ENCODE peak calls at places on chromosomes 1 and 21, in nine cellular contexts. O is transverse colon; D is neural crest cell; I is lower lobe of right lung; K is ascending aorta; B is uterus; H is heart left ventricle; A is OCI-LY7; Y is CD8-positive, alpha-beta T cell. J is an unnamed sample.

GRCh38 chr1:77168358-77168757 is 50.9 kb downstream of the PIGK start:
- DNase-seq in O (no peak), D (no peak), I (no peak), K (no peak), B (no peak), H (no peak), A (no peak), Y (no peak), J (no peak)

GRCh38 chr1:182783068-182783467 is 6.5 kb upstream of the NPL start:
- DNase-seq in O (no peak), D (no peak), I (no peak), K (no peak), B (no peak), H (no peak), A (peak), Y (no peak), J (no peak)

GRCh38 chr1:77433934-77434333 is 152.1 kb downstream of the AK5 start:
- DNase-seq in O (no peak), D (no peak), I (no peak), K (no peak), B (no peak), H (no peak), A (no peak), Y (no peak), J (no peak)

GRCh38 chr21:42216726-42217572 is 2.0 kb upstream of the ABCG1 start:
- DNase-seq in O (no peak), D (no peak), I (peak), K (no peak), B (no peak), H (no peak), A (no peak), Y (no peak), J (no peak)

GRCh38 chr1:24409535-24409934 is 4.0 kb downstream of the STPG1 start:
- DNase-seq in O (no peak), D (no peak), I (no peak), K (no peak), B (no peak), H (no peak), A (no peak), Y (no peak), J (no peak)

GRCh38 chr1:153028771-153029170 is 2.2 kb upstream of the SPRR1B start:
- DNase-seq in O (no peak), D (no peak), I (no peak), K (no peak), B (no peak), H (no peak), A (no peak), Y (no peak), J (no peak)

GRCh38 chr1:224353975-224354930 is 2.4 kb upstream of the CNIH4 start:
- DNase-seq in O (no peak), D (no peak), I (no peak), K (no peak), B (no peak), H (no peak), A (no peak), Y (no peak), J (no peak)

GRCh38 chr1:198373376-198373775 is 167.1 kb downstream of the ATP6V1G3 start:
- DNase-seq in O (no peak), D (no peak), I (no peak), K (no peak), B (no peak), H (no peak), A (no peak), Y (no peak), J (no peak)

GRCh38 chr1:201585901-201586300 is 47.0 kb downstream of the NAV1 start:
- DNase-seq in O (no peak), D (no peak), I (no peak), K (no peak), B (no peak), H (no peak), A (no peak), Y (no peak), J (no peak)

GRCh38 chr1:215267495-215267894 is 185.0 kb downstream of the KCNK2 start:
- DNase-seq in O (no peak), D (no peak), I (no peak), K (no peak), B (no peak), H (no peak), A (no peak), Y (no peak), J (no peak)

GRCh38 chr1:110150330-110151174 is at the start of gene SLC6A17:
- DNase-seq in O (no peak), D (peak), I (no peak), K (no peak), B (no peak), H (no peak), A (no peak), Y (no peak), J (no peak)

GRCh38 chr1:201742476-201742875 is 86.5 kb upstream of the IPO9 start:
- DNase-seq in O (no peak), D (no peak), I (no peak), K (no peak), B (no peak), H (no peak), A (no peak), Y (no peak), J (no peak)

GRCh38 chr1:201191723-201192477 is 1.3 kb downstream of the IGFN1 start:
- DNase-seq in O (no peak), D (no peak), I (no peak), K (no peak), B (peak), H (no peak), A (no peak), Y (no peak), J (no peak)

GRCh38 chr1:165686121-165686970 is 12.0 kb downstream of the ALDH9A1 start:
- DNase-seq in O (no peak), D (no peak), I (no peak), K (no peak), B (no peak), H (no peak), A (peak), Y (no peak), J (no peak)

GRCh38 chr1:100087396-100087795 is 45.3 kb downstream of the SASS6 start:
- DNase-seq in O (no peak), D (no peak), I (no peak), K (no peak), B (no peak), H (no peak), A (no peak), Y (no peak), J (no peak)

GRCh38 chr1:86779308-86780191 is 75.2 kb downstream of the SH3GLB1 start:
- DNase-seq in O (no peak), D (no peak), I (no peak), K (no peak), B (no peak), H (no peak), A (no peak), Y (no peak), J (no peak)

GRCh38 chr1:30088594-30089556 is 634.5 kb downstream of the MATN1 start:
- DNase-seq in O (peak), D (no peak), I (peak), K (no peak), B (no peak), H (no peak), A (no peak), Y (no peak), J (no peak)

GRCh38 chr1:9723926-9724325 is 72.4 kb downstream of the PIK3CD start:
- DNase-seq in O (no peak), D (no peak), I (no peak), K (no peak), B (no peak), H (no peak), A (no peak), Y (no peak), J (no peak)

GRCh38 chr1:29970747-29971325 is 734.5 kb downstream of the PTPRU start:
- DNase-seq in O (no peak), D (no peak), I (no peak), K (no peak), B (no peak), H (no peak), A (no peak), Y (no peak), J (no peak)

GRCh38 chr1:115879977-115880376 is 39.1 kb upstream of the NHLH2 start:
- DNase-seq in O (no peak), D (no peak), I (no peak), K (no peak), B (no peak), H (no peak), A (no peak), Y (no peak), J (no peak)

GRCh38 chr1:248872752-248873408 is 14.0 kb upstream of the ZNF692 start:
- DNase-seq in O (peak), D (peak), I (peak), K (no peak), B (peak), H (peak), A (peak), Y (peak), J (peak)

DNA sequence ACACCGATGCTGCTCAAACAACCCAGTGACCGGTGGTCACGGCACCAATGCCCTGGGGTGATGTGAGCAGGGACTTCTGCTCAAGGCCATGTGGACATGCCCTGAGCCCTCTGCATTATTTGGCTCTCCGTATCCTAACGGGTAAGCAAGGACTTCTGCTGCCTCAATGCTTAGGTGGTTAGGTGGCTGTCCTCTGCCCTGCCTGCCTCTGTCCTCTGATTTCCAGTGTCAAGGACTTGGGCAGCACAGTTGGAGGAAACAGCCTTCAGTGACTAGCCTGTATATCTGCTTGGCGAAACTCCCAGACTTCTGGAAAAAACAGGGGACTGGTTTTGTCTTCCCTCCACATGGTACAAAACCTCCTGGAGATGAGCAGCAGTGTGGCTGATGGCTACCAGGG is 34.5 kb downstream of the DNAJC11 start:
- DNase-seq in O (no peak), D (no peak), I (no peak), K (no peak), B (no peak), H (peak), A (no peak), Y (no peak), J (no peak)
- TF ChIP-seq CTCF in O (no peak), D (no peak), I (no peak), K (no peak), B (no peak), H (no peak), A (no peak), Y (no peak), J (no peak)

DNA sequence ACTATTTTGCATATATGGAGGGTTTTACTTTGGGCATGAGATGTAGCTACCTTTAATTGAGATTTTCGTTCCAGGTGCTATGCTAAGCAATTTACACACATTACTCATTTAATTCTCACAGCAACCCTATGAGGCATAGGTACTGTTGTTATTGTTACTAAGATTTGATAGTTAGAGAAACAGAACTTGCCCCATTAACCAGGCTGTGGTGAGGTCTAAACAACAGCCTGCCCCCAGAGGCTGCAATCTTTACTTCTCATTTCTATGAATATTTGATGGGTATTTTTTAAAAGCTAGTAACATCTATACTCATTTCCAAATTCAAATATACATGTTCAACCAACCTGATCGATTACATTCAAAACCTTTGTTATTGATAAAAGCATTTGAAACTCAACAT is 155.6 kb downstream of the GALNT2 start:
- DNase-seq in O (no peak), D (no peak), I (no peak), K (no peak), B (no peak), H (no peak), A (no peak), Y (no peak), J (no peak)
- TF ChIP-seq CTCF in O (no peak), D (peak), I (no peak), K (no peak), B (no peak), H (no peak), A (peak), Y (no peak), J (no peak)

GRCh38 chr1:18200136-18200717 is 92.6 kb downstream of the IGSF21 start:
- DNase-seq in O (no peak), D (no peak), I (no peak), K (no peak), B (no peak), H (no peak), A (no peak), Y (no peak), J (no peak)
- TF ChIP-seq CTCF in O (no peak), D (no peak), I (no peak), K (no peak), B (no peak), H (no peak), A (peak), Y (no peak), J (no peak)

GRCh38 chr1:72643142-72643541 is 360.8 kb upstream of the NEGR1 start:
- DNase-seq in O (no peak), D (no peak), I (no peak), K (no peak), B (no peak), H (no peak), A (no peak), Y (no peak), J (no peak)
- TF ChIP-seq CTCF in O (no peak), D (no peak), I (no peak), K (no peak), B (no peak), H (no peak), A (no peak), Y (no peak), J (no peak)

GRCh38 chr1:50604580-50604979 is 181.3 kb upstream of the DMRTA2 start:
- DNase-seq in O (no peak), D (no peak), I (no peak), K (no peak), B (no peak), H (no peak), A (no peak), Y (no peak), J (no peak)

GRCh38 chr1:50609508-50609907 is 186.3 kb upstream of the DMRTA2 start:
- DNase-seq in O (no peak), D (no peak), I (no peak), K (no peak), B (no peak), H (no peak), A (no peak), Y (no peak), J (no peak)

GRCh38 chr1:50603274-50604271 is 180.3 kb upstream of the DMRTA2 start:
- DNase-seq in O (no peak), D (no peak), I (no peak), K (no peak), B (no peak), H (no peak), A (no peak), Y (no peak), J (no peak)

GRCh38 chr1:50610563-50610962 is 187.3 kb upstream of the DMRTA2 start:
- DNase-seq in O (no peak), D (no peak), I (no peak), K (no peak), B (no peak), H (no peak), A (peak), Y (no peak), J (no peak)

GRCh38 chr1:50605186-50605875 is 182.1 kb upstream of the DMRTA2 start:
- DNase-seq in O (peak), D (no peak), I (no peak), K (no peak), B (no peak), H (no peak), A (peak), Y (no peak), J (no peak)
- TF ChIP-seq CTCF in O (peak), D (peak), I (peak), K (no peak), B (no peak), H (no peak), A (peak), Y (no peak), J (peak)

DNA sequence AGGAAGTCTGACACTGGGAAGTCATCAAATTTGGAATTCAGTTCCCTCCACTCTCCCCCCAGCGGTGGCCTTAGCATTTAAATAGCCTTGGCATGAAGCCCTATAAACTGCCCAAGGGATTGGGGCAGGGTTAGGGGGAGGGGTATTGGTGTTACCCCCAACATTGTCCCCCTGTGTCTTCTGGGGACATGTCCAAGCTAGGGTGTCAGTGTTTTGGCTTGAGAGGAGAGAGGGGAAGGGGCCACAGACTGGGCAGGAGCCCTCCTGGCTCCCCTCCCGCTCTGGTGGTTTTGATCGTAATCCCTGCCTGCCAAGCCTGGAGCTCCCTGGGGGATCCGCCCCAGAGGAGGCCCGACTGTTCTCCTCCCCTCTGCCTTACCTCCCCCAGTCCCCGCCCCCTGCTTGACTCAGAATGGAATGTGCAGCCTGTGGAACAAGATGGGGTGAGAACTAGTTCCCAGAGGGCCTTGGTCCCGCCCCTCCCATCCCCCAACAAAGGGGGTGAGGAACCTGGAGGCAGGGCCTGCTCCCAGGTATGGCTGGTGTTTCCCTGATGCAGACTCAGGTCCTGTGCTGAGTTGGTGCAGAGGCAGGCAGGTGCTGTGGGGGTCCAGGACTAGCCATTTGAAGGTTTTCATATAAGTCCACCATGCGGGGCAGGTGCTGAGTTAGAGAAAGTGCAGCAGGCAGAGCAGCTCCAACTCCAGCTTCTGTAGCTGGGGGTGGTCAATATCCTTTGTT is 7.4 kb downstream of the SOX13 start:
- DNase-seq in O (peak), D (no peak), I (peak), K (peak), B (peak), H (peak), A (no peak), Y (no peak), J (peak)
- TF ChIP-seq CTCF in O (peak), D (no peak), I (no peak), K (no peak), B (no peak), H (no peak), A (no peak), Y (no peak), J (no peak)

GRCh38 chr21:45296638-45297037 is 8.9 kb upstream of the POFUT2 start:
- DNase-seq in O (peak), D (no peak), I (no peak), K (no peak), B (peak), H (no peak), A (no peak), Y (no peak), J (no peak)

GRCh38 chr21:45293214-45293725 is 5.6 kb upstream of the POFUT2 start:
- DNase-seq in O (no peak), D (no peak), I (peak), K (no peak), B (no peak), H (peak), A (no peak), Y (no peak), J (peak)

GRCh38 chr21:45293726-45294401 is 6.2 kb upstream of the POFUT2 start:
- DNase-seq in O (no peak), D (no peak), I (peak), K (no peak), B (peak), H (no peak), A (no peak), Y (no peak), J (no peak)

GRCh38 chr21:45295576-45296365 is 8.1 kb upstream of the POFUT2 start:
- DNase-seq in O (peak), D (no peak), I (peak), K (no peak), B (peak), H (no peak), A (no peak), Y (no peak), J (no peak)

DNA sequence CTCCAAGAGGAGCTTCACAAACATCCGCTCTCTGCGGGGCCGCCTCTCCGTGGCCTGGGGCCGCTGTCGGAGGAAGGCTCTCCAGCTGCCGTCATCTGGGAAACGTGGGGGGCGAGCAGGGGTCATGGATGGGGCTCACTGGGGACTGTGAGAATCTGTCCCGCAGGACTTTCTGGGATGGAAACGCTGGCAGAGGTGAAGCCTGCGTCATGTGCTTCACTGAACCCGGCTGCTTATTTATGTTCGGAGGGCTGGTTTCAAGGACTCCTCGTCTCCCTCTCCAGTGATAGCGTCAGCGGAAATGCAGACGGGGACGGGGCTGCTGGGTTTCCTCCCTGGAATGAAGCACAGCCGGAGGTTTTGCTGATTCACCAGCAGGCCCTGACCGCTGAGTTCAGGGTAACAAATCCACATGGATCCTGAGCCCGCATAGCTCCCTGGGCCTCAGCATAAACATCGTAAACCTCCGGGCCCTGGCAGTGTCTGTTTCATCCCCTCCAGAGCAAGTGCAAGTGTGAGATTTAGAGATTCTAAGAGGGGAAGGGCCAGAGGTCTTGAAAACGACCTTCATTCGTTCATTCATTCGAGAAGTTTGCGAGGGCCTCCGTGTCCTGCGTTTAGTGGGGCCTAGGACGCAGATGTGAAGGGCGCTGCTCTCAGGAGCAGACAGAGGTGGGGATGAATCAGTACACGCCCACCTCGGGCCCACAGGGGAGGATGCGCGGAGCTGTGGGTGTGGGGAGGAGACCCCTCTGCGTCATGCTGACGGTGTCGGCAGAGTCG is 7.0 kb upstream of the POFUT2 start:
- DNase-seq in O (peak), D (no peak), I (peak), K (peak), B (peak), H (peak), A (no peak), Y (no peak), J (peak)
- TF ChIP-seq CTCF in O (no peak), D (no peak), I (no peak), K (no peak), B (no peak), H (no peak), A (no peak), Y (no peak), J (no peak)

GRCh38 chr1:211654838-211655787 is 20.3 kb downstream of the NEK2 start:
- DNase-seq in O (peak), D (peak), I (peak), K (no peak), B (peak), H (peak), A (peak), Y (peak), J (peak)
- TF ChIP-seq CTCF in O (peak), D (peak), I (peak), K (peak), B (peak), H (peak), A (peak), Y (peak), J (peak)